ENCODE peak calls at places on chromosomes 4 and X, in five cellular contexts. Z is fibroblast of lung, F is heart left ventricle, R is ascending aorta, I is suprapubic skin. Y is an unnamed sample.

GRCh38 chrX:130109429-130110378 is 593 bp downstream of the ELF4 start:
- DNase-seq in Z (no peak), F (no peak), R (no peak), I (no peak), Y (peak; percentile 54)

GRCh38 chr4:41169256-41169655 is 45.1 kb downstream of the APBB2 start:
- DNase-seq in Z (no peak), F (no peak), R (no peak), I (no peak), Y (no peak)

GRCh38 chrX:153902388-153902787 is 2.1 kb upstream of the AVPR2 start:
- DNase-seq in Z (no peak), F (no peak), R (no peak), I (no peak), Y (no peak)

GRCh38 chr4:85579942-85580341 is 105.0 kb downstream of the ARHGAP24 start:
- DNase-seq in Z (no peak), F (no peak), R (no peak), I (no peak), Y (no peak)

GRCh38 chr4:55407119-55407518 is 11.4 kb downstream of the TMEM165 start:
- DNase-seq in Z (peak; percentile 47), F (no peak), R (no peak), I (no peak), Y (no peak)

GRCh38 chrX:151153086-151153485 is 23.3 kb upstream of the GPR50 start:
- DNase-seq in Z (peak; percentile 37), F (no peak), R (no peak), I (no peak), Y (peak; percentile 29)

GRCh38 chr4:340011-340410 is 2.4 kb downstream of the ZNF141 start:
- DNase-seq in Z (no peak), F (no peak), R (no peak), I (no peak), Y (no peak)

GRCh38 chr4:133131829-133132485 is 17.1 kb upstream of the PCDH10 start:
- DNase-seq in Z (peak; percentile 6), F (no peak), R (no peak), I (no peak), Y (no peak)

GRCh38 chr4:189090174-189090814 is 850.4 kb upstream of the FRG1 start:
- DNase-seq in Z (no peak), F (no peak), R (no peak), I (no peak), Y (no peak)
- TF ChIP-seq CTCF in Z (peak; percentile 74), F (peak; percentile 30), R (no peak), I (peak; percentile 33), Y (no peak)

GRCh38 chrX:35919536-35920309 is at the start of gene CFAP47:
- DNase-seq in Z (no peak), F (no peak), R (no peak), I (no peak), Y (no peak)
- H3K4me3 ChIP-seq in Z (no peak within 1 kb of the TSS), F (peak within 1 kb of the TSS; percentile 8), R (peak within 1 kb of the TSS; percentile 36), I (peak within 1 kb of the TSS; percentile 36), Y (no peak within 1 kb of the TSS)

GRCh38 chr4:145098675-145099037 is 545 bp downstream of the ABCE1 start:
- DNase-seq in Z (peak; percentile 76), F (peak; percentile 43), R (peak; percentile 14), I (no peak), Y (peak; percentile 43)

GRCh38 chr4:145099653-145100052 is 1.5 kb downstream of the ABCE1 start:
- DNase-seq in Z (peak; percentile 46), F (no peak), R (no peak), I (no peak), Y (peak; percentile 23)

GRCh38 chr4:145097331-145097820 is 620 bp downstream of the ANAPC10 start:
- DNase-seq in Z (no peak), F (no peak), R (no peak), I (no peak), Y (no peak)

GRCh38 chr4:145101091-145101490 is 3.0 kb downstream of the ABCE1 start:
- DNase-seq in Z (no peak), F (no peak), R (no peak), I (no peak), Y (peak; percentile 22)

GRCh38 chr4:145097821-145098674 is at the start of the genes ABCE1 and ANAPC10:
- DNase-seq in Z (peak; percentile 98), F (peak; percentile 97), R (peak; percentile 85), I (peak; percentile 97), Y (peak; percentile 99)
- TF ChIP-seq CTCF in Z (peak; percentile 50), F (no peak), R (no peak), I (no peak), Y (peak; percentile 47)

GRCh38 chr4:121376541-121376940 is 4.3 kb downstream of the QRFPR start:
- DNase-seq in Z (no peak), F (no peak), R (no peak), I (no peak), Y (no peak)

GRCh38 chr4:121381148-121381462 is 287 bp upstream of the QRFPR start:
- DNase-seq in Z (no peak), F (no peak), R (no peak), I (no peak), Y (no peak)

GRCh38 chr4:121377065-121377464 is 3.8 kb downstream of the QRFPR start:
- DNase-seq in Z (no peak), F (no peak), R (no peak), I (no peak), Y (no peak)

GRCh38 chr4:121379276-121379675 is 1.5 kb downstream of the QRFPR start:
- DNase-seq in Z (no peak), F (no peak), R (no peak), I (no peak), Y (no peak)

GRCh38 chr4:121380448-121381147 is at the start of gene QRFPR:
- DNase-seq in Z (peak; percentile 7), F (peak; percentile 64), R (no peak), I (no peak), Y (no peak)
- H3K4me3 ChIP-seq in Z (no peak within 1 kb of the TSS), F (peak within 1 kb of the TSS; percentile 54), R (peak within 1 kb of the TSS; percentile 40), I (peak within 1 kb of the TSS; percentile 33), Y (peak within 1 kb of the TSS; percentile 44)

DNA sequence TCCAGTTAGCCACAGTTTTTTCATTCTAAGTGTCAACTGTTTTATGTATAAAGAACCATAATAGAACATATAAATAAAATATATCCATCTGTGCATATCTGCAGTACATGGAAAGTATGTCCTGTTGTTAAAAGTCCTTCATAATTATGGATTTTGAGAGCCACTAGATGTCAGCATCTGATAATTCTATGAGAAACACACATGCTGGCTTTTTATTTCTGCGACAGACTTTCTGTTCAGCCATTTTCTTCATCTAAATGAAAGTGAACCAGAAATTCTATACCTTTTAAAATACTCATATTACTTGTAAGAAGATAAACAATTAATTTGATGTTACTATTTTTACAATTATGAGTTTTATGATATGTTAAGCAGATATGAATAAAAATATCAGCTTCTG is 251.4 kb downstream of the GPM6A start:
- DNase-seq in Z (peak; percentile 47), F (no peak), R (no peak), I (no peak), Y (peak; percentile 27)
- TF ChIP-seq CTCF in Z (peak; percentile 14), F (no peak), R (no peak), I (no peak), Y (no peak)

GRCh38 chrX:115448146-115448545 is 112.8 kb upstream of the PLS3 start:
- DNase-seq in Z (no peak), F (no peak), R (no peak), I (no peak), Y (no peak)

GRCh38 chrX:115452256-115452655 is 108.7 kb upstream of the PLS3 start:
- DNase-seq in Z (peak; percentile 39), F (no peak), R (no peak), I (no peak), Y (peak; percentile 77)

GRCh38 chrX:115449742-115450141 is 111.2 kb upstream of the PLS3 start:
- DNase-seq in Z (peak; percentile 56), F (peak; percentile 57), R (no peak), I (no peak), Y (peak; percentile 80)
- H3K4me3 ChIP-seq in Z (no peak overlapping the region), F (no peak overlapping the region), R (no peak overlapping the region), I (no peak overlapping the region), Y (no peak overlapping the region)

Y was measured in fibroblast of the aortic adventitia.